ENCODE peak calls at places on chromosomes 3 and 15, in six cellular contexts. One of them, this sample, is unnamed.

GRCh38 chr3:37024092-37024491 is 30.8 kb downstream of the MLH1 start:
- DNase-seq in K562: peak
- DNase-seq in WTC11: no peak
- DNase-seq in GM23338: no peak
- DNase-seq in HepG2: no peak
- DNase-seq in GM12878: no peak
- DNase-seq in this sample: no peak

GRCh38 chr3:127044996-127045395 is 62.1 kb downstream of the PLXNA1 start:
- DNase-seq in K562: peak
- DNase-seq in WTC11: peak
- DNase-seq in GM23338: peak
- DNase-seq in HepG2: no peak
- DNase-seq in GM12878: no peak
- DNase-seq in this sample: no peak

GRCh38 chr15:62957130-62957529 is 85.4 kb upstream of the TPM1 start:
- DNase-seq in K562: no peak
- DNase-seq in WTC11: no peak
- DNase-seq in GM23338: no peak
- DNase-seq in HepG2: no peak
- DNase-seq in GM12878: no peak
- DNase-seq in this sample: no peak

GRCh38 chr15:25719101-25719985 is 143.8 kb downstream of the ATP10A start:
- DNase-seq in K562: no peak
- DNase-seq in WTC11: no peak
- DNase-seq in GM23338: no peak
- DNase-seq in HepG2: no peak
- DNase-seq in GM12878: no peak
- DNase-seq in this sample: no peak

GRCh38 chr3:125582707-125583106 is 12.6 kb downstream of the OSBPL11 start:
- DNase-seq in K562: no peak
- DNase-seq in WTC11: no peak
- DNase-seq in GM23338: peak
- DNase-seq in HepG2: peak
- DNase-seq in GM12878: no peak
- DNase-seq in this sample: no peak

GRCh38 chr3:66303556-66303955 is 82.8 kb downstream of the SLC25A26 start:
- DNase-seq in K562: no peak
- DNase-seq in WTC11: no peak
- DNase-seq in GM23338: no peak
- DNase-seq in HepG2: no peak
- DNase-seq in GM12878: no peak
- DNase-seq in this sample: no peak

GRCh38 chr15:72534522-72534921 is 60.4 kb downstream of the ARIH1 start:
- DNase-seq in K562: no peak
- DNase-seq in WTC11: no peak
- DNase-seq in GM23338: no peak
- DNase-seq in HepG2: no peak
- DNase-seq in GM12878: no peak
- DNase-seq in this sample: no peak

GRCh38 chr3:61680617-61681016 is 119.2 kb downstream of the PTPRG start:
- DNase-seq in K562: no peak
- DNase-seq in WTC11: no peak
- DNase-seq in GM23338: no peak
- DNase-seq in HepG2: no peak
- DNase-seq in GM12878: no peak
- DNase-seq in this sample: no peak

GRCh38 chr3:115943579-115943978 is 320.3 kb downstream of the GAP43 start:
- DNase-seq in K562: no peak
- DNase-seq in WTC11: no peak
- DNase-seq in GM23338: no peak
- DNase-seq in HepG2: no peak
- DNase-seq in GM12878: no peak
- DNase-seq in this sample: no peak

GRCh38 chr3:38950585-38950984 is 101.2 kb downstream of the SCN11A start:
- DNase-seq in K562: no peak
- DNase-seq in WTC11: no peak
- DNase-seq in GM23338: no peak
- DNase-seq in HepG2: no peak
- DNase-seq in GM12878: no peak
- DNase-seq in this sample: no peak

GRCh38 chr3:40451551-40451950 is 5.6 kb upstream of the RPL14 start:
- DNase-seq in K562: no peak
- DNase-seq in WTC11: no peak
- DNase-seq in GM23338: no peak
- DNase-seq in HepG2: no peak
- DNase-seq in GM12878: no peak
- DNase-seq in this sample: no peak

GRCh38 chr3:155890671-155891190 is 20.3 kb downstream of the GMPS start:
- DNase-seq in K562: peak
- DNase-seq in WTC11: no peak
- DNase-seq in GM23338: no peak
- DNase-seq in HepG2: peak
- DNase-seq in GM12878: no peak
- DNase-seq in this sample: no peak

GRCh38 chr3:134362221-134362620 is 12.0 kb downstream of the AMOTL2 start:
- DNase-seq in K562: no peak
- DNase-seq in WTC11: no peak
- DNase-seq in GM23338: no peak
- DNase-seq in HepG2: no peak
- DNase-seq in GM12878: no peak
- DNase-seq in this sample: no peak

GRCh38 chr3:46536758-46537157 is 29.3 kb downstream of the LRRC2 start:
- DNase-seq in K562: no peak
- DNase-seq in WTC11: no peak
- DNase-seq in GM23338: no peak
- DNase-seq in HepG2: no peak
- DNase-seq in GM12878: no peak
- DNase-seq in this sample: no peak

GRCh38 chr15:65004993-65005392 is 15.3 kb upstream of the SPG21 start:
- DNase-seq in K562: no peak
- DNase-seq in WTC11: no peak
- DNase-seq in GM23338: no peak
- DNase-seq in HepG2: no peak
- DNase-seq in GM12878: no peak
- DNase-seq in this sample: no peak

GRCh38 chr3:156642750-156643728 is 31.4 kb upstream of the TIPARP start:
- DNase-seq in K562: no peak
- DNase-seq in WTC11: no peak
- DNase-seq in GM23338: peak
- DNase-seq in HepG2: no peak
- DNase-seq in GM12878: no peak
- DNase-seq in this sample: no peak

GRCh38 chr3:30166535-30166934 is 439.9 kb upstream of the TGFBR2 start:
- DNase-seq in K562: no peak
- DNase-seq in WTC11: no peak
- DNase-seq in GM23338: no peak
- DNase-seq in HepG2: no peak
- DNase-seq in GM12878: no peak
- DNase-seq in this sample: no peak

GRCh38 chr3:194761384-194761783 is 75.7 kb downstream of the FAM43A start:
- DNase-seq in K562: no peak
- DNase-seq in WTC11: no peak
- DNase-seq in GM23338: no peak
- DNase-seq in HepG2: no peak
- DNase-seq in GM12878: no peak
- DNase-seq in this sample: no peak

GRCh38 chr15:84955089-84955848 is 26.4 kb upstream of the PDE8A start:
- DNase-seq in K562: peak
- DNase-seq in WTC11: peak
- DNase-seq in GM23338: peak
- DNase-seq in HepG2: peak
- DNase-seq in GM12878: no peak
- DNase-seq in this sample: peak

GRCh38 chr15:20340331-20340811 is 201.2 kb downstream of the GOLGA6L6 start:
- DNase-seq in K562: peak
- DNase-seq in WTC11: peak
- DNase-seq in GM23338: no peak
- DNase-seq in HepG2: no peak
- DNase-seq in GM12878: no peak
- DNase-seq in this sample: no peak

GRCh38 chr3:179036226-179036625 is 35.4 kb downstream of the ZMAT3 start:
- DNase-seq in K562: peak
- DNase-seq in WTC11: no peak
- DNase-seq in GM23338: no peak
- DNase-seq in HepG2: no peak
- DNase-seq in GM12878: no peak
- DNase-seq in this sample: no peak

GRCh38 chr3:73759290-73759689 is 134.5 kb upstream of the PDZRN3 start:
- DNase-seq in K562: no peak
- DNase-seq in WTC11: no peak
- DNase-seq in GM23338: no peak
- DNase-seq in HepG2: no peak
- DNase-seq in GM12878: no peak
- DNase-seq in this sample: no peak

GRCh38 chr15:51970132-51970817 is 1.3 kb downstream of the LEO1 start:
- DNase-seq in K562: no peak
- DNase-seq in WTC11: no peak
- DNase-seq in GM23338: no peak
- DNase-seq in HepG2: peak
- DNase-seq in GM12878: no peak
- DNase-seq in this sample: no peak

DNA sequence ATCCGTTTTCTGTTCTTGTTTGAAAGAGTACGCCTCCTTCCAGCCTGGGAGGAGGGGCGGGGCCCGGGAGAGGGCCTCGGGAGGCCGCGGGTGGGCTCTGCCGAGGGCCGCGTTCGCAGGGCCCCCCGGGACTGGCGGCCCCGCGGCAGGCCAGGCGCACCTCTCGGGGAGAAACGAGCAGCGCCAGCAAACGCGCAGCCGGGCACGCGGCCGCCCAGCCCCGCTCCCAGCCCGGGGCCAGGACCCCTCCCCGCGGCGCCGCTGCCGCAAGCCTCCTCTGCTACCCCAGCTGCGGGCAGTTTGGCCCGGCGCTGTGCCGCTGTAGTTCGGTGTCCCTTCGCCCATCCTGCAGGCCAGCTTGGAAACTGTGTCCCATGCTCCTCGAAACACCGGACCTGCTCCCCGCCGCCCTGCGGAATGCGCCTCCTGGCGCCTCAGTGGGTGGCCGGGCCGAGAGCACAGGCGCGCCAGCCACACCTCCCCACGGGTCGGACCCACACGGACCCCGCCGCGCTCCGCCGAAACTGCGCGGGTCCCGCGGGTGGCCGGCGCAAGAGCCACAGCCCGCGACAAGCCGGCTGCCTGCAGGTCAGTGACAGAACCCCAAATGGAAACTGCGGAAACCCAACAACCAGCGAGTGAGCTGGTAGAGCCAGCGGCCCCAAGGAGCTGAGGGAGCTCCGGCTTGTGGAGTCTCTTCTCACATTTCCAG is 2.2 kb downstream of the OCA2 start:
- DNase-seq in K562: no peak
- DNase-seq in WTC11: peak
- DNase-seq in GM23338: peak
- DNase-seq in HepG2: no peak
- DNase-seq in GM12878: no peak
- DNase-seq in this sample: no peak
- TF ChIP-seq CREB1 in K562: no peak
- TF ChIP-seq CREB1 in WTC11: no peak
- TF ChIP-seq CREB1 in GM23338: no peak
- TF ChIP-seq CREB1 in HepG2: no peak
- TF ChIP-seq CREB1 in GM12878: no peak
- TF ChIP-seq CREB1 in this sample: no peak

GRCh38 chr3:83003917-83004316 is 1242.5 kb upstream of the GBE1 start:
- DNase-seq in K562: no peak
- DNase-seq in WTC11: no peak
- DNase-seq in GM23338: peak
- DNase-seq in HepG2: no peak
- DNase-seq in GM12878: no peak
- DNase-seq in this sample: no peak
- TF ChIP-seq CREB1 in K562: no peak
- TF ChIP-seq CREB1 in WTC11: no peak
- TF ChIP-seq CREB1 in GM23338: no peak
- TF ChIP-seq CREB1 in HepG2: no peak
- TF ChIP-seq CREB1 in GM12878: no peak
- TF ChIP-seq CREB1 in this sample: no peak

GRCh38 chr3:172176385-172176784 is 137.0 kb downstream of the FNDC3B start:
- DNase-seq in K562: no peak
- DNase-seq in WTC11: no peak
- DNase-seq in GM23338: no peak
- DNase-seq in HepG2: no peak
- DNase-seq in GM12878: no peak
- DNase-seq in this sample: no peak

GRCh38 chr3:172177803-172178316 is 138.5 kb downstream of the FNDC3B start:
- DNase-seq in K562: no peak
- DNase-seq in WTC11: no peak
- DNase-seq in GM23338: no peak
- DNase-seq in HepG2: no peak
- DNase-seq in GM12878: no peak
- DNase-seq in this sample: no peak

GRCh38 chr3:172175254-172175599 is 135.8 kb downstream of the FNDC3B start:
- DNase-seq in K562: no peak
- DNase-seq in WTC11: no peak
- DNase-seq in GM23338: no peak
- DNase-seq in HepG2: no peak
- DNase-seq in GM12878: no peak
- DNase-seq in this sample: no peak

GRCh38 chr3:172174396-172175253 is 135.2 kb downstream of the FNDC3B start:
- DNase-seq in K562: no peak
- DNase-seq in WTC11: no peak
- DNase-seq in GM23338: peak
- DNase-seq in HepG2: no peak
- DNase-seq in GM12878: no peak
- DNase-seq in this sample: no peak

GRCh38 chr3:172177046-172177445 is 137.7 kb downstream of the FNDC3B start:
- DNase-seq in K562: no peak
- DNase-seq in WTC11: no peak
- DNase-seq in GM23338: no peak
- DNase-seq in HepG2: no peak
- DNase-seq in GM12878: no peak
- DNase-seq in this sample: no peak
- TF ChIP-seq CREB1 in K562: no peak
- TF ChIP-seq CREB1 in WTC11: no peak
- TF ChIP-seq CREB1 in GM23338: no peak
- TF ChIP-seq CREB1 in HepG2: no peak
- TF ChIP-seq CREB1 in GM12878: no peak
- TF ChIP-seq CREB1 in this sample: no peak

GRCh38 chr3:57004154-57004730 is 56.2 kb upstream of the SPATA12 start:
- DNase-seq in K562: no peak
- DNase-seq in WTC11: no peak
- DNase-seq in GM23338: no peak
- DNase-seq in HepG2: no peak
- DNase-seq in GM12878: no peak
- DNase-seq in this sample: no peak
- TF ChIP-seq CREB1 in K562: no peak
- TF ChIP-seq CREB1 in WTC11: no peak
- TF ChIP-seq CREB1 in GM23338: no peak
- TF ChIP-seq CREB1 in HepG2: no peak
- TF ChIP-seq CREB1 in GM12878: no peak
- TF ChIP-seq CREB1 in this sample: no peak